ENCODE peak calls at places on chromosome 13, in seven cellular contexts. One of them, this sample, is unnamed.

GRCh38 chr13:30551194-30551593 is 66.5 kb upstream of the USPL1 start:
- DNase-seq in globus pallidus: peak
- DNase-seq in HFF-Myc: peak
- DNase-seq in SHP77: no peak
- DNase-seq in germinal center: peak
- DNase-seq in head of caudate nucleus: no peak
- DNase-seq in activated T-cell treated with anti-CD3 and anti-CD28 coated beads, Interleukin-2, amount 50 U/mL, for 24 hours: no peak
- DNase-seq in this sample: peak

GRCh38 chr13:77358001-77358400 is 31.1 kb upstream of the MYCBP2 start:
- DNase-seq in SHP77: no peak
- DNase-seq in HFF-Myc: no peak
- DNase-seq in head of caudate nucleus: no peak
- DNase-seq in activated T-cell treated with anti-CD3 and anti-CD28 coated beads, Interleukin-2, amount 50 U/mL, for 24 hours: no peak
- DNase-seq in globus pallidus: no peak
- DNase-seq in germinal center: no peak
- DNase-seq in this sample: no peak

GRCh38 chr13:98751397-98752110 is 918 bp downstream of the SLC15A1 start:
- DNase-seq in globus pallidus: no peak
- DNase-seq in germinal center: no peak
- DNase-seq in HFF-Myc: no peak
- DNase-seq in SHP77: no peak
- DNase-seq in activated T-cell treated with anti-CD3 and anti-CD28 coated beads, Interleukin-2, amount 50 U/mL, for 24 hours: no peak
- DNase-seq in head of caudate nucleus: no peak
- DNase-seq in this sample: no peak

GRCh38 chr13:114118763-114119123 is 13.7 kb downstream of the RASA3 start:
- DNase-seq in germinal center: no peak
- DNase-seq in HFF-Myc: no peak
- DNase-seq in head of caudate nucleus: no peak
- DNase-seq in activated T-cell treated with anti-CD3 and anti-CD28 coated beads, Interleukin-2, amount 50 U/mL, for 24 hours: no peak
- DNase-seq in SHP77: no peak
- DNase-seq in globus pallidus: no peak
- DNase-seq in this sample: no peak

GRCh38 chr13:73162912-73163911 is 104.4 kb downstream of the KLF5 start:
- DNase-seq in SHP77: no peak
- DNase-seq in activated T-cell treated with anti-CD3 and anti-CD28 coated beads, Interleukin-2, amount 50 U/mL, for 24 hours: no peak
- DNase-seq in germinal center: no peak
- DNase-seq in HFF-Myc: no peak
- DNase-seq in head of caudate nucleus: no peak
- DNase-seq in globus pallidus: no peak
- DNase-seq in this sample: no peak

GRCh38 chr13:77729502-77730221 is 32.2 kb downstream of the SLAIN1 start:
- DNase-seq in HFF-Myc: no peak
- DNase-seq in SHP77: no peak
- DNase-seq in globus pallidus: no peak
- DNase-seq in head of caudate nucleus: no peak
- DNase-seq in germinal center: no peak
- DNase-seq in activated T-cell treated with anti-CD3 and anti-CD28 coated beads, Interleukin-2, amount 50 U/mL, for 24 hours: peak
- DNase-seq in this sample: no peak

GRCh38 chr13:108478179-108478578 is 151.2 kb upstream of the MYO16 start:
- DNase-seq in activated T-cell treated with anti-CD3 and anti-CD28 coated beads, Interleukin-2, amount 50 U/mL, for 24 hours: no peak
- DNase-seq in SHP77: no peak
- DNase-seq in germinal center: no peak
- DNase-seq in globus pallidus: no peak
- DNase-seq in HFF-Myc: no peak
- DNase-seq in head of caudate nucleus: no peak
- DNase-seq in this sample: no peak

GRCh38 chr13:65744761-65745160 is 1485.4 kb downstream of the PCDH9 start:
- DNase-seq in germinal center: no peak
- DNase-seq in HFF-Myc: peak
- DNase-seq in globus pallidus: no peak
- DNase-seq in SHP77: no peak
- DNase-seq in head of caudate nucleus: no peak
- DNase-seq in activated T-cell treated with anti-CD3 and anti-CD28 coated beads, Interleukin-2, amount 50 U/mL, for 24 hours: no peak
- DNase-seq in this sample: no peak

GRCh38 chr13:79612604-79613003 is 131.6 kb downstream of the NDFIP2 start:
- DNase-seq in head of caudate nucleus: no peak
- DNase-seq in activated T-cell treated with anti-CD3 and anti-CD28 coated beads, Interleukin-2, amount 50 U/mL, for 24 hours: no peak
- DNase-seq in HFF-Myc: no peak
- DNase-seq in SHP77: no peak
- DNase-seq in globus pallidus: no peak
- DNase-seq in germinal center: no peak
- DNase-seq in this sample: no peak

GRCh38 chr13:43058836-43059235 is 35.5 kb downstream of the DNAJC15 start:
- DNase-seq in activated T-cell treated with anti-CD3 and anti-CD28 coated beads, Interleukin-2, amount 50 U/mL, for 24 hours: no peak
- DNase-seq in germinal center: no peak
- DNase-seq in globus pallidus: no peak
- DNase-seq in SHP77: no peak
- DNase-seq in head of caudate nucleus: no peak
- DNase-seq in HFF-Myc: no peak
- DNase-seq in this sample: no peak

GRCh38 chr13:109881347-109881725 is 95.0 kb upstream of the IRS2 start:
- DNase-seq in globus pallidus: no peak
- DNase-seq in HFF-Myc: no peak
- DNase-seq in head of caudate nucleus: peak
- DNase-seq in SHP77: no peak
- DNase-seq in germinal center: no peak
- DNase-seq in activated T-cell treated with anti-CD3 and anti-CD28 coated beads, Interleukin-2, amount 50 U/mL, for 24 hours: no peak
- DNase-seq in this sample: no peak

GRCh38 chr13:40508112-40508511 is 158.3 kb downstream of the FOXO1 start:
- DNase-seq in head of caudate nucleus: no peak
- DNase-seq in activated T-cell treated with anti-CD3 and anti-CD28 coated beads, Interleukin-2, amount 50 U/mL, for 24 hours: no peak
- DNase-seq in germinal center: no peak
- DNase-seq in globus pallidus: no peak
- DNase-seq in SHP77: no peak
- DNase-seq in HFF-Myc: no peak
- DNase-seq in this sample: no peak

GRCh38 chr13:35219021-35219420 is 257.5 kb downstream of the MAB21L1 start:
- DNase-seq in HFF-Myc: no peak
- DNase-seq in activated T-cell treated with anti-CD3 and anti-CD28 coated beads, Interleukin-2, amount 50 U/mL, for 24 hours: no peak
- DNase-seq in head of caudate nucleus: no peak
- DNase-seq in globus pallidus: no peak
- DNase-seq in germinal center: no peak
- DNase-seq in SHP77: no peak
- DNase-seq in this sample: no peak

GRCh38 chr13:107456431-107456830 is 758.9 kb downstream of the LIG4 start:
- DNase-seq in activated T-cell treated with anti-CD3 and anti-CD28 coated beads, Interleukin-2, amount 50 U/mL, for 24 hours: no peak
- DNase-seq in head of caudate nucleus: no peak
- DNase-seq in globus pallidus: no peak
- DNase-seq in HFF-Myc: no peak
- DNase-seq in germinal center: no peak
- DNase-seq in SHP77: no peak
- DNase-seq in this sample: no peak

GRCh38 chr13:74067818-74068217 is 66.4 kb downstream of the KLF12 start:
- DNase-seq in germinal center: no peak
- DNase-seq in SHP77: no peak
- DNase-seq in activated T-cell treated with anti-CD3 and anti-CD28 coated beads, Interleukin-2, amount 50 U/mL, for 24 hours: no peak
- DNase-seq in head of caudate nucleus: no peak
- DNase-seq in HFF-Myc: no peak
- DNase-seq in globus pallidus: no peak
- DNase-seq in this sample: no peak

GRCh38 chr13:100365678-100366077 is 222.9 kb downstream of the GGACT start:
- DNase-seq in activated T-cell treated with anti-CD3 and anti-CD28 coated beads, Interleukin-2, amount 50 U/mL, for 24 hours: no peak
- DNase-seq in HFF-Myc: no peak
- DNase-seq in SHP77: no peak
- DNase-seq in globus pallidus: no peak
- DNase-seq in head of caudate nucleus: no peak
- DNase-seq in germinal center: no peak
- DNase-seq in this sample: no peak

GRCh38 chr13:32829676-32830091 is 186.5 kb upstream of the KL start:
- DNase-seq in SHP77: no peak
- DNase-seq in HFF-Myc: no peak
- DNase-seq in activated T-cell treated with anti-CD3 and anti-CD28 coated beads, Interleukin-2, amount 50 U/mL, for 24 hours: no peak
- DNase-seq in globus pallidus: no peak
- DNase-seq in head of caudate nucleus: no peak
- DNase-seq in germinal center: no peak
- DNase-seq in this sample: no peak

GRCh38 chr13:70310720-70311119 is 202.5 kb upstream of the KLHL1 start:
- DNase-seq in activated T-cell treated with anti-CD3 and anti-CD28 coated beads, Interleukin-2, amount 50 U/mL, for 24 hours: no peak
- DNase-seq in HFF-Myc: no peak
- DNase-seq in SHP77: peak
- DNase-seq in head of caudate nucleus: peak
- DNase-seq in globus pallidus: peak
- DNase-seq in germinal center: no peak
- DNase-seq in this sample: peak

GRCh38 chr13:101178394-101178793 is 237.9 kb downstream of the NALCN start:
- DNase-seq in head of caudate nucleus: no peak
- DNase-seq in activated T-cell treated with anti-CD3 and anti-CD28 coated beads, Interleukin-2, amount 50 U/mL, for 24 hours: no peak
- DNase-seq in germinal center: no peak
- DNase-seq in globus pallidus: no peak
- DNase-seq in HFF-Myc: no peak
- DNase-seq in SHP77: no peak
- DNase-seq in this sample: no peak

GRCh38 chr13:27403727-27404385 is 20.6 kb upstream of the GTF3A start:
- DNase-seq in activated T-cell treated with anti-CD3 and anti-CD28 coated beads, Interleukin-2, amount 50 U/mL, for 24 hours: no peak
- DNase-seq in SHP77: no peak
- DNase-seq in germinal center: no peak
- DNase-seq in HFF-Myc: no peak
- DNase-seq in globus pallidus: no peak
- DNase-seq in head of caudate nucleus: no peak
- DNase-seq in this sample: no peak

GRCh38 chr13:40781717-40782116 is 7.7 kb upstream of the SLC25A15 start:
- DNase-seq in globus pallidus: no peak
- DNase-seq in SHP77: no peak
- DNase-seq in head of caudate nucleus: no peak
- DNase-seq in HFF-Myc: no peak
- DNase-seq in germinal center: peak
- DNase-seq in activated T-cell treated with anti-CD3 and anti-CD28 coated beads, Interleukin-2, amount 50 U/mL, for 24 hours: no peak
- DNase-seq in this sample: no peak

GRCh38 chr13:42836930-42837329 is 55.5 kb downstream of the FAM216B start:
- DNase-seq in HFF-Myc: peak
- DNase-seq in head of caudate nucleus: no peak
- DNase-seq in SHP77: no peak
- DNase-seq in activated T-cell treated with anti-CD3 and anti-CD28 coated beads, Interleukin-2, amount 50 U/mL, for 24 hours: no peak
- DNase-seq in globus pallidus: no peak
- DNase-seq in germinal center: no peak
- DNase-seq in this sample: no peak

GRCh38 chr13:113860579-113861432 is 3.1 kb downstream of the GAS6 start:
- DNase-seq in germinal center: no peak
- DNase-seq in SHP77: no peak
- DNase-seq in globus pallidus: no peak
- DNase-seq in activated T-cell treated with anti-CD3 and anti-CD28 coated beads, Interleukin-2, amount 50 U/mL, for 24 hours: peak
- DNase-seq in head of caudate nucleus: no peak
- DNase-seq in HFF-Myc: no peak
- DNase-seq in this sample: no peak

GRCh38 chr13:61188057-61188456 is 227.6 kb downstream of the PCDH20 start:
- DNase-seq in head of caudate nucleus: no peak
- DNase-seq in SHP77: no peak
- DNase-seq in activated T-cell treated with anti-CD3 and anti-CD28 coated beads, Interleukin-2, amount 50 U/mL, for 24 hours: no peak
- DNase-seq in HFF-Myc: no peak
- DNase-seq in germinal center: no peak
- DNase-seq in globus pallidus: no peak
- DNase-seq in this sample: no peak

GRCh38 chr13:51861728-51862300 is at the start of gene CCDC70:
- DNase-seq in globus pallidus: no peak
- DNase-seq in HFF-Myc: no peak
- DNase-seq in germinal center: no peak
- DNase-seq in activated T-cell treated with anti-CD3 and anti-CD28 coated beads, Interleukin-2, amount 50 U/mL, for 24 hours: peak
- DNase-seq in head of caudate nucleus: no peak
- DNase-seq in SHP77: no peak
- DNase-seq in this sample: no peak

GRCh38 chr13:46126552-46127171 is 21.8 kb upstream of the CPB2 start:
- DNase-seq in globus pallidus: peak
- DNase-seq in SHP77: peak
- DNase-seq in germinal center: peak
- DNase-seq in activated T-cell treated with anti-CD3 and anti-CD28 coated beads, Interleukin-2, amount 50 U/mL, for 24 hours: peak
- DNase-seq in head of caudate nucleus: peak
- DNase-seq in HFF-Myc: peak
- DNase-seq in this sample: peak

GRCh38 chr13:109131698-109132257 is 502.4 kb downstream of the MYO16 start:
- DNase-seq in activated T-cell treated with anti-CD3 and anti-CD28 coated beads, Interleukin-2, amount 50 U/mL, for 24 hours: no peak
- DNase-seq in globus pallidus: peak
- DNase-seq in germinal center: peak
- DNase-seq in HFF-Myc: no peak
- DNase-seq in head of caudate nucleus: no peak
- DNase-seq in SHP77: no peak
- DNase-seq in this sample: no peak

GRCh38 chr13:39527961-39528720 is 74.9 kb downstream of the LHFPL6 start:
- DNase-seq in head of caudate nucleus: peak
- DNase-seq in globus pallidus: no peak
- DNase-seq in germinal center: no peak
- DNase-seq in SHP77: no peak
- DNase-seq in activated T-cell treated with anti-CD3 and anti-CD28 coated beads, Interleukin-2, amount 50 U/mL, for 24 hours: no peak
- DNase-seq in HFF-Myc: peak
- DNase-seq in this sample: peak

GRCh38 chr13:50326746-50327145 is 311.5 kb downstream of the KCNRG start:
- DNase-seq in germinal center: no peak
- DNase-seq in globus pallidus: no peak
- DNase-seq in SHP77: no peak
- DNase-seq in head of caudate nucleus: no peak
- DNase-seq in HFF-Myc: no peak
- DNase-seq in activated T-cell treated with anti-CD3 and anti-CD28 coated beads, Interleukin-2, amount 50 U/mL, for 24 hours: no peak
- DNase-seq in this sample: no peak

GRCh38 chr13:40146586-40147240 is 491.3 kb downstream of the COG6 start:
- DNase-seq in germinal center: no peak
- DNase-seq in SHP77: no peak
- DNase-seq in activated T-cell treated with anti-CD3 and anti-CD28 coated beads, Interleukin-2, amount 50 U/mL, for 24 hours: peak
- DNase-seq in globus pallidus: no peak
- DNase-seq in head of caudate nucleus: no peak
- DNase-seq in HFF-Myc: no peak
- DNase-seq in this sample: peak

This sample was measured in cerebellar cortex.